ENCODE peak calls at places on chromosomes 13 and 19, in ten cellular contexts. S is H1, Z is stomach, E is H54, V is heart left ventricle, G is K562, I is uterus, U is ovary, Y is HCT116, T is lower leg skin. H is an unnamed sample.

GRCh38 chr19:56725829-56726424 is 54.4 kb upstream of the ZNF835 start:
- DNase-seq in V (no peak), U (no peak), S (no peak), E (no peak), Y (no peak), T (no peak), I (no peak), Z (no peak), G (no peak), H (no peak)

GRCh38 chr13:21043898-21044297 is 17.5 kb downstream of the LATS2 start:
- DNase-seq in Y (no peak), U (no peak), G (no peak), S (no peak), T (no peak), E (no peak), V (no peak), Z (no peak), I (no peak), H (peak)

GRCh38 chr19:50657222-50657669 is 8.0 kb downstream of the C19orf81 start:
- DNase-seq in S (no peak), E (no peak), Y (no peak), U (no peak), V (no peak), T (no peak), I (no peak), G (peak), Z (no peak), H (no peak)

GRCh38 chr13:112374271-112374670 is 1.9 kb upstream of the SPACA7 start:
- DNase-seq in G (no peak), Y (no peak), I (no peak), E (no peak), T (no peak), Z (no peak), S (no peak), V (no peak), U (no peak), H (no peak)

GRCh38 chr19:3426433-3426832 is 53.9 kb downstream of the SMIM24 start:
- DNase-seq in G (no peak), Z (no peak), Y (no peak), T (no peak), S (no peak), V (no peak), E (no peak), U (no peak), I (no peak), H (no peak)

GRCh38 chr13:21033866-21034601 is 27.4 kb downstream of the LATS2 start:
- DNase-seq in U (no peak), Y (no peak), E (peak), Z (peak), G (no peak), T (peak), V (no peak), I (peak), S (no peak), H (no peak)

GRCh38 chr13:19838726-19839342 is 24.6 kb downstream of the ZMYM5 start:
- DNase-seq in Y (no peak), T (no peak), V (no peak), Z (no peak), U (no peak), S (no peak), I (no peak), E (no peak), G (no peak), H (peak)

GRCh38 chr13:100542546-100543156 is 45.9 kb downstream of the GGACT start:
- DNase-seq in U (no peak), Y (no peak), S (peak), I (no peak), Z (no peak), T (peak), E (peak), V (no peak), G (no peak), H (peak)

GRCh38 chr13:99298056-99298455 is 9.1 kb downstream of the GPR183 start:
- DNase-seq in U (no peak), T (no peak), S (no peak), V (no peak), I (no peak), Z (no peak), Y (no peak), E (no peak), G (no peak), H (no peak)

GRCh38 chr13:98570929-98571372 is 6.0 kb downstream of the STK24 start:
- DNase-seq in Z (peak), S (no peak), Y (peak), T (peak), I (peak), V (peak), G (no peak), U (peak), E (peak), H (no peak)

GRCh38 chr19:10419200-10419645 is 1.1 kb upstream of the PDE4A start:
- DNase-seq in E (no peak), T (peak), I (no peak), U (no peak), V (no peak), S (no peak), Z (no peak), G (peak), Y (no peak), H (no peak)

GRCh38 chr13:48493076-48493765 is 39.7 kb downstream of the RCBTB2 start:
- DNase-seq in U (no peak), T (no peak), V (peak), Z (no peak), S (no peak), G (no peak), Y (no peak), E (no peak), I (no peak), H (no peak)

GRCh38 chr19:13153627-13154240 is 3.5 kb downstream of the IER2 start:
- DNase-seq in U (peak), G (peak), T (no peak), S (no peak), I (peak), Z (peak), Y (no peak), V (no peak), E (no peak), H (no peak)

GRCh38 chr19:56110515-56111448 is 10.3 kb downstream of the ZNF787 start:
- DNase-seq in Y (no peak), T (no peak), G (no peak), E (peak), S (no peak), U (peak), V (peak), I (no peak), Z (peak), H (peak)

GRCh38 chr19:49637865-49638350 is 2.0 kb downstream of the RRAS start:
- DNase-seq in E (peak), T (peak), U (peak), Z (peak), V (peak), G (peak), S (peak), Y (no peak), I (peak), H (peak)

GRCh38 chr13:98050041-98050466 is 92.8 kb upstream of the FARP1 start:
- DNase-seq in S (no peak), I (no peak), E (no peak), Y (no peak), G (no peak), T (no peak), V (no peak), U (no peak), Z (no peak), H (peak)

GRCh38 chr19:6095760-6096159 is 14.5 kb downstream of the RFX2 start:
- DNase-seq in T (no peak), V (peak), I (no peak), Z (no peak), E (no peak), G (no peak), U (no peak), Y (no peak), S (no peak), H (no peak)
- TF ChIP-seq POLR2A in T (no peak), V (no peak), I (no peak), Z (no peak), E (no peak), G (no peak), U (no peak), Y (no peak), S (no peak), H (no peak)

DNA sequence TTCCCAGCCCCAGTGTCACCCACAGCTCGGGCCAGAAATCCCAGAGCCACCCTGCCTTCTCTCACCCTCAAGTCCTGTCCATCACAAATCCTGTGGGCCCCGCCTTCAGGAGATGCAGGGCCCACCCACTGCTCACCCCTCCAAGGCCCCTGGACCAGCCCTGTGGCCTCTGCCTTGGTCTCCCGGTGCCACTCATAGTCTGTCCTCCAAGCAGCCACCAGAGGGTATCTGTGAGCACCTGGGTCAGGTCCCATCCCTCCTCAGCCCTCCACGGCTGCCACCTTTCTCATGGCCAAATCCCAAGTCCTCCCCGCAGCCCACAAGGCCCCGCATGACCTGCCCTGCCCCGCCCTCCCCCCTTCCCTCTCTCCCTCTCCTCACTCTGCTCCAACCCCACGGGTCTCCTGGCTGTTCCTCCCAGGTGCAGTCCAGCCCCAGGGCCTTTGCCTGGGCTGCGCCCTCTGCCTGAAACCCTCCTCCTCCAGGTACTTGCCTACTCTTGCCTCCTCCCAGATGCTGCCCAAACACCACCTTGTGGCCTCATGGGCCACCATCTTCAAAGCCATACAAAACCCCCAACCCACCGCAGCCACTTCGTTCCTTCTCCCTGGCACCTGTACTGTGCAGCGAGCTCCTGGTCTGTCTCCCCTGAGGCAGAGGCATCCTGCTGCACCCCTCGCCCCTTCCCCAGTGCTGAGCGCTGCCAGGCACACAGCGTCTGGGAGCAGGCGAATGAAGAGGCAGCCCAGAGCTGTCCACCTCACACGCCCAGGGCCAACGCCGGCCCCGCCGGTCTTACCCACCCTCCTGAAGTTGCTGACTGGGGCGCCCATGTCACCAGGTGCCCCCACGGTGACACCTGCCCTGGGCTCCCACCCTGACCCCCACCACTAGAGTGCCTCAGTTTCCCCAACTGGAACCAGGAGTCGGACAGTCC is 13.2 kb upstream of the UQCR11 start:
- DNase-seq in V (no peak), E (peak), T (no peak), U (no peak), G (peak), Y (peak), I (no peak), S (peak), Z (peak), H (no peak)
- TF ChIP-seq POLR2A in V (no peak), E (no peak), T (no peak), U (no peak), G (no peak), Y (no peak), I (no peak), S (no peak), Z (no peak), H (no peak)

GRCh38 chr19:15936950-15937349 is 2.6 kb upstream of the CYP4F11 start:
- DNase-seq in S (no peak), E (no peak), I (no peak), U (no peak), V (no peak), Y (no peak), Z (no peak), G (no peak), T (no peak), H (no peak)
- TF ChIP-seq POLR2A in S (no peak), E (no peak), I (no peak), U (no peak), V (no peak), Y (no peak), Z (no peak), G (no peak), T (no peak), H (no peak)

GRCh38 chr19:45883586-45883880 is 2.4 kb downstream of the IRF2BP1 start:
- DNase-seq in Y (no peak), I (no peak), E (no peak), G (no peak), U (no peak), S (no peak), V (no peak), Z (no peak), T (no peak), H (no peak)

GRCh38 chr19:45883881-45884681 is 1.9 kb downstream of the IRF2BP1 start:
- DNase-seq in G (no peak), E (no peak), V (peak), S (no peak), Y (no peak), U (peak), T (no peak), I (no peak), Z (peak), H (no peak)

GRCh38 chr19:45881082-45881908 is 4.6 kb downstream of the IRF2BP1 start:
- DNase-seq in S (no peak), G (no peak), I (no peak), V (no peak), Z (no peak), T (no peak), Y (no peak), E (no peak), U (no peak), H (no peak)

GRCh38 chr19:45881909-45882528 is 3.9 kb downstream of the IRF2BP1 start:
- DNase-seq in Y (no peak), U (no peak), S (peak), T (no peak), I (no peak), Z (peak), E (no peak), V (no peak), G (peak), H (no peak)

DNA sequence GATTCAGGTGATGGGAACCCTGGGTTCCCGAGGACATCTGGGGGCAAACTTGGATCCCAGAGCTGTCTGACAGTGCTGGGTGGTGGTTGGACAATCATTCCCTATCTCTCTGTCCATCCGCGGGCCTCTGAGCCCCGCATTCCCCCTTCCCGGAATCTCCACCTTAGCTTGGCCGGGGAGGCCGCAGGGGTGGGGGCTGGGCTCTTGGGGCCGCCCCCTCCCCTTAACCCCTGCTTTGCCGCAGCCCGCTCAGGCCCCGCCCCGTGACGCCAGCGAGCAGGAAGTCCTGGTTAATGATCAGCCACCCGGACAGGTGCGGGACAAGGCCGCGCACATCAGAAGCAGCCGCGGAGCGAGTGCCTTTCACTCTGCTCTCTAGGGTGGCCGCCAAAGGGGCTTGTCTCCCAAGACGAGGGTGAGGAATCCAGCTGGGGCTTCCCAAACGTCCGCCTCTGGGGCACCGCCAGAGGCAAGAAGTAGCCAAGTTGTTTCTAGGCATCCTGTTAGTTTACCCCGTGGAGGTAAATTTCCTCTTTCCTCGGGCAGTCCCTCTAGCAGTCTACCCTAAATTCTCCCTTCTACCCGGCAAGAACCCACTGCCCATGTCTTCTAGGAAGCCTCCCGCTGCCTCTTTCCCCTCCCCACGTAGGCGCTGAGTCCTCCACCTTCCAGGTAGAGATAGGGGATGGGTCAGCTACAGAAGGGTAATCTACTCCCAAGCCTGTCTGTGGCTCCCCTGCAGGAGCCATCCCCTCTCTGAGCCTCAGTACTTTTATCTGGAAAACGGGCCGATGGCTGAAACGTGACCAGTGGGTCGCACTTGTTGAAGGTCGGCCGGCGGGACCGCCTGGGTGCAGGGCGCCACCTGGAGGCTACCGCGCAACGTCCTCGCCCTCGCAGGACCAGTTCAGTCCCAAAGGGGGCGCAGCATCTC is 3.0 kb downstream of the IRF2BP1 start:
- DNase-seq in E (peak), I (peak), Y (peak), V (peak), T (peak), S (peak), U (peak), G (peak), Z (peak), H (peak)
- TF ChIP-seq POLR2A in E (no peak), I (no peak), Y (no peak), V (no peak), T (no peak), S (peak), U (no peak), G (peak), Z (no peak), H (no peak)

GRCh38 chr13:44259045-44260042 is 114.3 kb upstream of the SERP2 start:
- DNase-seq in T (peak), U (peak), Z (peak), S (no peak), I (peak), E (no peak), G (peak), V (no peak), Y (no peak), H (peak)
- TF ChIP-seq POLR2A in T (no peak), U (no peak), Z (no peak), S (no peak), I (no peak), E (no peak), G (no peak), V (no peak), Y (no peak), H (no peak)

GRCh38 chr19:15450528-15450890 is 753 bp upstream of the WIZ start:
- DNase-seq in G (no peak), E (no peak), U (no peak), Y (no peak), V (no peak), S (no peak), I (no peak), T (no peak), Z (no peak), H (no peak)

GRCh38 chr19:15454371-15454800 is 4.6 kb upstream of the WIZ start:
- DNase-seq in S (no peak), T (no peak), U (no peak), Y (no peak), V (no peak), G (no peak), I (no peak), E (peak), Z (peak), H (no peak)

GRCh38 chr19:15453906-15454305 is 4.2 kb upstream of the WIZ start:
- DNase-seq in Z (no peak), G (no peak), S (no peak), Y (no peak), V (no peak), U (no peak), E (no peak), T (no peak), I (no peak), H (no peak)

GRCh38 chr19:15453091-15453498 is 3.3 kb upstream of the WIZ start:
- DNase-seq in S (no peak), Z (no peak), V (peak), U (no peak), Y (no peak), T (no peak), E (no peak), G (no peak), I (no peak), H (no peak)

DNA sequence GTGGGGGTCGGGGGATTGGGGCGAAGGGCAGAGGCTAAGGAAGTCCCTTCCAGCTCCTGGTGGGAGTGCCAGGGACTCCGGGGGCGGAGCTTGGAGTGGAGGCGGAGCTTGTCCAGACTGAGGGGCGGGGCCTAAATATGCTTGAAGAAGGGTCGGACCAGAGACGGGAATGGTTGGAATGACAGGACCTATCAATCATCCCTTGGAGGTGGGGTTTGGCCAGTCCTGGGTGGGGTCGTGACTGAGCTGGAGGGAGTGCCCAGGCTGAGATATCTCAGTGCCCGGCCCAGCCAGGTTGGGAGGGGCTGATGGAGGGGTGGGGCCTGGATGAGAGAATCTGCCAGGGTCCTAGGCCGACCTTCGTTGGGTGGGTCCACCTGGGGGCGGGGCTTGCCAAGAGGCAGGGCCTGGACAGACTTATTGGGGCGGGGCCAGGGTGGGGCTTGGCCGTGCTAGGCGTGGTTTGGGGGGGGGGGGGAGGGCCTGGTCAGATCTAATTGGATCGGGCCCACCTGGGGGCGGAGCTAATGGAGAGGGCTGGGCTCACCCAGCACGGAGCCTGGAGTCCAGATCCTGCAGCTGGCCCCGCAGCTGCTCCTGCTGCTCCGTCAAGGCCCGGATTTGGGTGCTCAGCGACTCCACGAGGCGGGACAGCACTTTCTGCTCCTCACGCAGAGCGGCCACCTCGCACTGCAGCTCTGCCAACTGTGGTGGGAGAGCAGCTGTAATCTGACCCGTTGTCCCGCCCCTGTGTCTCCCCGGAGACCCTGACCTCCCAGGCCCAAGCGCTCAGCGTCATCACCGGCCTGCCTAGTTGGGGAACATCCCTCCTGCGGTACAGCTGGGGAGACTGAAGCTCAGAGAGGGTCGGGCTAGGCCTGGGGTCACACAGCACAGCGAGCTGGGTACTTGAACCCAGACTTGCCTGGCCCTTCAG is 2.6 kb upstream of the WIZ start:
- DNase-seq in T (peak), V (peak), E (peak), I (peak), U (peak), Z (peak), Y (peak), G (peak), S (peak), H (peak)
- TF ChIP-seq POLR2A in T (no peak), V (peak), E (peak), I (peak), U (peak), Z (no peak), Y (peak), G (no peak), S (no peak), H (no peak)

GRCh38 chr19:32691291-32691951 is at the start of gene NUDT19:
- DNase-seq in I (peak), Y (peak), E (peak), G (peak), U (peak), T (peak), V (peak), Z (peak), S (peak), H (peak)
- TF ChIP-seq POLR2A in I (no peak), Y (peak), E (peak), G (peak), U (peak), T (no peak), V (no peak), Z (no peak), S (no peak), H (peak)

GRCh38 chr19:23118400-23118799 is 1.6 kb downstream of the ZNF730 start:
- DNase-seq in I (no peak), T (no peak), V (no peak), U (no peak), G (no peak), Z (no peak), E (no peak), Y (no peak), S (no peak), H (no peak)

GRCh38 chr19:23116802-23117571 is at the start of gene ZNF730:
- DNase-seq in Z (no peak), I (no peak), U (peak), T (no peak), G (peak), Y (no peak), E (no peak), V (peak), S (peak), H (peak)
- TF ChIP-seq POLR2A in Z (no peak), I (no peak), U (no peak), T (no peak), G (peak), Y (no peak), E (no peak), V (no peak), S (peak), H (no peak)

DNA sequence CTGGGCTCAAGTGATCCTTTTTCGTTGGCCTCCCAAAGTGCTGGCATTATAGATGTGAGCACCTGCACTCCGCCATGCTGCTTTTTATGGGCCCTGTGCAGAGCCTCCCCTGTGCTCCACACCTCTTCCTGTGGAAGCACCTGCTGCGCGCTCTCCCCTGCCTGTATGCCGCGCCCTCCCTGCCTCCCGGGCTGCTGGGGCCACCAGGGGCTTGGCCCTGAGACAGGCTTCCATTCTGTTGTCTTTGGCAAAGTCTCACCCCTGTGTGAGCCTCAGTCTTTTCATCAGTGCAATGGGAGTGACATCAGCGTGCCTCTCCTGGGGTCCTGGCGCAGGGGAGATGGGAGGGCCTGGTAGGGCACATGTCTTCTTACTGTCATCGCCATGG is 1.3 kb downstream of the FAM174C start:
- DNase-seq in T (no peak), V (no peak), U (peak), S (no peak), I (no peak), Y (no peak), G (no peak), E (no peak), Z (no peak), H (no peak)
- TF ChIP-seq POLR2A in T (no peak), V (no peak), U (no peak), S (no peak), I (no peak), Y (no peak), G (no peak), E (no peak), Z (no peak), H (no peak)

H was measured in IMR-90.